ENCODE peak calls at places on chromosomes 4 and X, in nine cellular contexts. O is A549, G is heart right ventricle, W is GM13977, K is left ventricle myocardium inferior, T is epithelial cell of proximal tubule, J is AG09319, C is fibroblast of villous mesenchyme, P is psoas muscle. H is an unnamed sample.

GRCh38 chr4:133154725-133155124 is 5.6 kb downstream of the PCDH10 start:
- DNase-seq in O (peak), G (no peak), W (peak), K (no peak), T (no peak), J (no peak), C (no peak), P (no peak), H (peak)

GRCh38 chr4:153156263-153156662 is 48.0 kb upstream of the TRIM2 start:
- DNase-seq in O (no peak), G (no peak), W (peak), K (no peak), T (no peak), J (no peak), C (no peak), P (no peak), H (no peak)

GRCh38 chr4:166816901-166817300 is 417.4 kb downstream of the SPOCK3 start:
- DNase-seq in O (peak), G (no peak), W (no peak), K (no peak), T (no peak), J (no peak), C (peak), P (no peak), H (no peak)

GRCh38 chr4:143335979-143336827 is 473 bp upstream of the GAB1 start:
- DNase-seq in O (peak), G (peak), W (peak), K (peak), T (no peak), J (peak), C (peak), P (peak), H (peak)

GRCh38 chr4:75490155-75490554 is 24.0 kb downstream of the RCHY1 start:
- DNase-seq in O (peak), G (no peak), W (no peak), K (no peak), T (no peak), J (no peak), C (peak), P (no peak), H (no peak)

GRCh38 chr4:113026556-113026955 is 22.9 kb upstream of the ANK2 start:
- DNase-seq in O (no peak), G (no peak), W (no peak), K (no peak), T (no peak), J (no peak), C (peak), P (no peak), H (no peak)

GRCh38 chr4:168183717-168184571 is 91.6 kb downstream of the ANXA10 start:
- DNase-seq in O (peak), G (no peak), W (peak), K (no peak), T (no peak), J (peak), C (peak), P (no peak), H (no peak)

GRCh38 chrX:38560776-38561125 is 591 bp upstream of the TSPAN7 start:
- DNase-seq in O (no peak), G (no peak), W (no peak), K (no peak), T (no peak), J (no peak), C (no peak), P (peak), H (no peak)

GRCh38 chrX:151920101-151920500 is 7.4 kb downstream of the MAGEA4 start:
- DNase-seq in O (no peak), G (no peak), W (no peak), K (no peak), T (no peak), J (no peak), C (no peak), P (no peak), H (no peak)

GRCh38 chr4:184310881-184311709 is 93.4 kb upstream of the ENPP6 start:
- DNase-seq in O (no peak), G (peak), W (no peak), K (peak), T (peak), J (no peak), C (no peak), P (peak), H (no peak)

GRCh38 chr4:2008671-2008920 is 178 bp downstream of the NELFA start:
- DNase-seq in O (no peak), G (no peak), W (no peak), K (no peak), T (no peak), J (no peak), C (no peak), P (no peak), H (no peak)

GRCh38 chr4:2007804-2008670 is 737 bp downstream of the NELFA start:
- DNase-seq in O (no peak), G (no peak), W (peak), K (no peak), T (no peak), J (no peak), C (peak), P (peak), H (peak)

GRCh38 chr4:2008921-2009650 is at the start of gene NELFA:
- DNase-seq in O (peak), G (peak), W (peak), K (peak), T (peak), J (peak), C (peak), P (peak), H (peak)

GRCh38 chr4:2006956-2007653 is 1.7 kb downstream of the NELFA start:
- DNase-seq in O (no peak), G (no peak), W (no peak), K (no peak), T (no peak), J (no peak), C (no peak), P (no peak), H (no peak)

GRCh38 chr4:2009651-2010233 is 968 bp upstream of the NELFA start:
- DNase-seq in O (peak), G (peak), W (peak), K (no peak), T (peak), J (no peak), C (peak), P (peak), H (peak)
- TF ChIP-seq CTCF in O (no peak), G (no peak), W (no peak), K (peak), T (peak), J (peak), C (peak), P (peak), H (no peak)

DNA sequence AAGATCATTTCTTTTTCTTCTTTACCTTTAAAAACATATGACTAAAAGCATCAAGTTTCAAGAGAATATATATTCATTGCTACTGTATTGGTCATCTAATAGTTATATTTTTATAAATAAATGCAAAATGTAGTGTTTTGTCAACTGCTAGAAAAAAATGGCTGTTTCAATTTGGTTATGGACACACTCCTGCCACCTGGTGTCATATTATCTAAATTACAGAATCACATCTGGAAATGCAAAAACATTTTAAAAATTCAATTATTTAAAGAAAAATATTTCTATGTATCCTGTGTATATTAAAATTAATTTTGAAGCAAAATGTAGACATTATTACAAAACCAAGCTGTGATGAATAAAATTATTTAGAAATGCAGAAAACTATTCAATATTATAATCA is 329.4 kb upstream of the PCDH18 start:
- DNase-seq in O (peak), G (no peak), W (no peak), K (no peak), T (no peak), J (no peak), C (peak), P (no peak), H (no peak)
- TF ChIP-seq CTCF in O (peak), G (peak), W (peak), K (peak), T (peak), J (peak), C (peak), P (peak), H (peak)

DNA sequence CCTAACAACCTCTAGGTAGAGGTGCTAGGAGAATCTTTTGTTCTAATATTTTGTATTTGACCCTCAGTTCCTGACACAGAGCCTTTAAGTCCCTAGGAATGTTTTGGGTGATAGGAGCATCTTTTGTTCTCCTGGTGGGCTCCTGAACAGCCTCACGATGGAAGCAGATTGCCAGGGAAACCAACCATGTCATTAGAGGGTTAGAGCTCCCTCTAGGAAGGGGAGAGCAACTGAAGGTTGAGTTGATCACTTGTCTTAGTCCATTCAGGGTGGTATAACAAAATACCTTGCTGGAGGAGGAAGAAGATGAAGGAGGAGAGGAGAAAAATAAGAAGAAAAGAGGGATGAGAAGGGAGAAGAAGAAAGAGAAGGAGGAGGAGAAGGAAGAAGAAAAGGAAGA is 9.2 kb downstream of the VCX start:
- DNase-seq in O (no peak), G (no peak), W (no peak), K (no peak), T (no peak), J (no peak), C (no peak), P (no peak), H (no peak)
- TF ChIP-seq CTCF in O (no peak), G (no peak), W (no peak), K (no peak), T (peak), J (no peak), C (no peak), P (no peak), H (no peak)

DNA sequence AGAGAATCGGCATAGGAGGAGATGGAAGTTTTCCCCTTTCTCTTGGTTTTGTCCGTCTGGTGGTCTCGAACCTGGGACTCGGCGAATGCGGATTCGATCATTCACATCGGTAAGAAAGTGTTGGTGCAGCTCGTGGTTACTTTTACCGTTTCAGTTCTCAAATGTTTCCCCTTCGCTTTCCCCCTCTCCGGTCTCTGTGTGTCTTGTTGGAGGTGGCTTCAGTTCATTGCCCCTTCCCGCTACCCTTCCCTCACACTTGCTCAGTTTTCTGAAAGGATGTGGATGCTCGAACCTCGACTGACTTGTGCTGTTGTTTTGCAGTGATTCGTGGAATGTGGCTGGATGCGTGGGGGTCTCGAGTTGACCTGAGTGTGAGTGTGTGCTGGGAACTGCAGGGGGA is 870 bp downstream of the GRID2 start:
- DNase-seq in O (no peak), G (no peak), W (peak), K (no peak), T (no peak), J (no peak), C (no peak), P (no peak), H (peak)
- TF ChIP-seq CTCF in O (no peak), G (no peak), W (no peak), K (no peak), T (no peak), J (no peak), C (no peak), P (no peak), H (no peak)

DNA sequence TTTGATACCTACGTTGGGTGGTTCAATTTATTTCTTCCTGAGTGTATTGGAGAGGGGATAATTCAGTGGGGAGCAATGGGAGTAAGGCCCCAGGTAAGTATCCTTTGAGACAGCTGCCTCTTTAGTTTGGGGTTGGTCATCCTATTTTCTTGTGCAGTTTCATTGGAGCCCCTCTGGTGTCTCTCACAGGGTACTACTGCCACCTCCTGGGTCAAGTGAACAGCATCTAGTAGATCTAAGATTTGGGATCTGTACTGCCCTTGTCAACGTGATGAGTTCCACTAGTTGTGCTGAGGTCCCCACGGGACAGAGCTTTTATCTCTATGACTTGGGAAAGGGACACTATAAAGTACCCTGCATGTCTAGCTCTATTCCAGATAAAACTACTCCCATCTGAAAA is 80.6 kb downstream of the PBDC1 start:
- DNase-seq in O (peak), G (no peak), W (peak), K (no peak), T (no peak), J (peak), C (peak), P (no peak), H (peak)
- TF ChIP-seq CTCF in O (peak), G (peak), W (peak), K (peak), T (peak), J (peak), C (peak), P (peak), H (no peak)

GRCh38 chr4:3785292-3785565 is 19.0 kb downstream of the ADRA2C start:
- DNase-seq in O (no peak), G (no peak), W (no peak), K (no peak), T (no peak), J (no peak), C (no peak), P (no peak), H (no peak)

GRCh38 chr4:3784469-3785291 is 18.5 kb downstream of the ADRA2C start:
- DNase-seq in O (no peak), G (no peak), W (no peak), K (no peak), T (no peak), J (no peak), C (no peak), P (no peak), H (no peak)

GRCh38 chr4:3781193-3781886 is 15.2 kb downstream of the ADRA2C start:
- DNase-seq in O (peak), G (no peak), W (no peak), K (no peak), T (no peak), J (no peak), C (no peak), P (no peak), H (no peak)

GRCh38 chr4:3781997-3782930 is 16.1 kb downstream of the ADRA2C start:
- DNase-seq in O (no peak), G (no peak), W (no peak), K (no peak), T (no peak), J (no peak), C (no peak), P (no peak), H (no peak)

DNA sequence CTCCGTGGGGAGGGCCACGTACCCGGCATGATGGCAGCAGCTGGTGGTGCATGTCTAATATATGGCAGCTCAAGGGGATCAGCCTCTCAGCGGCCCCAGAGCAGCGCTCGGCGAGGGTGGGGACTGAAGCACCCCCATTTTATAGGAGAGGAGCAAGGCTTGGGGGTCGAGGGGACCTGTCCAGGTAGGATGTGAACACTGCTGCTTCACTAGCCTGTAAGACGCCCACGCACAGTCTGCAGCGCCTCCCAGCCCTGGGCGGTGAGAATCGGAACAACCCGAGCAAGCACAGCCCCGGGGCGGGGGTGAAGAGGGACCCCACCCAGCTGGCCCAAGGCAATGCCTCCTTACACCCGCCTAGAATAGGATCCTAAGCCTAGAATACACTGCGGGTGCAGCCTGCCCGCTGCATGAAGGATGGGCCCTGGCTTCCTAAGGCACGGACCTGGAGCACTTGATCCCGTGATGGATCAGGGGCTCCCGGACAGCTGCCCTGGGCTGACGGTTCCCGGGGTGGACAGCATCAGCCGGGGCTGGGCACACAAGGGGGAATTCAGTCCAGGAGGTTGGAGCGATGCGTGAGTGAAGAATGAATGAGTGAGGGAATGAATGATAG is 17.6 kb downstream of the ADRA2C start:
- DNase-seq in O (peak), G (no peak), W (no peak), K (no peak), T (no peak), J (no peak), C (no peak), P (no peak), H (peak)
- TF ChIP-seq CTCF in O (peak), G (peak), W (peak), K (peak), T (peak), J (peak), C (peak), P (peak), H (peak)

DNA sequence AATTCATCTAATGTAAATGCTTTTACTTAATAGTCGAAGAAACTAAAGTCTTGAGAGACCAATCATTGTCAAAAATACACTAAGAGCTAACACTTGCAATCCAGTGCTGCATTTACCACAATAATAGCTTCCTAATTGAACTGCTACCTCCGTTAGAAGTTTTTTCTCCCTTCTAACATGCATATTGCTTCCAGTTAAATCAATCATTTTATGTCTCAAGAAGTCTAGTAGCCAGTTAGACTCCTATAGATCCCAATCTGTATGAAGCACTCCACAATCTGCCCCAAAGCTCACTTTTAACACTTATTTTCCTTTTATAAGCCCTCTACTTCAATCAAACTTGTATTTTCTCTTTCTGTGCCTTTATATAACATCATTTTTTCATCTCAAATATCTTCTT is 41.4 kb upstream of the GRID2 start:
- DNase-seq in O (no peak), G (no peak), W (no peak), K (no peak), T (no peak), J (no peak), C (no peak), P (no peak), H (no peak)
- TF ChIP-seq CTCF in O (no peak), G (no peak), W (no peak), K (no peak), T (no peak), J (no peak), C (no peak), P (no peak), H (no peak)